ENCODE peak calls at places on chromosomes 11 and 22, in four cellular contexts. I, A, R and F are unnamed samples. For H3K4me1, the result is how much of the 10 kb centered on the place peaks cover.

GRCh38 chr11:44506375-44507016 is 59.0 kb upstream of the CD82 start:
- DNase-seq in R (no peak), A (no peak), I (no peak), F (peak)

GRCh38 chr22:37731804-37732471 is 35.1 kb downstream of the TRIOBP start:
- DNase-seq in R (peak), A (no peak), I (no peak), F (no peak)

GRCh38 chr11:74278721-74279148 is 32.7 kb downstream of the P4HA3 start:
- DNase-seq in A (no peak), I (no peak), R (no peak), F (no peak)

GRCh38 chr22:41522813-41523212 is 21.5 kb downstream of the POLR3H start:
- DNase-seq in A (no peak), R (no peak), I (no peak), F (no peak)

GRCh38 chr11:124978316-124978715 is 24.3 kb downstream of the CCDC15 start:
- DNase-seq in R (no peak), I (no peak), A (no peak), F (no peak)

GRCh38 chr22:41816241-41816640 is 15.8 kb downstream of the CCDC134 start:
- DNase-seq in I (no peak), A (no peak), R (no peak), F (no peak)

GRCh38 chr11:86747801-86748200 is 52.5 kb upstream of the PRSS23 start:
- DNase-seq in I (no peak), R (no peak), A (no peak), F (no peak)

GRCh38 chr11:87176044-87176443 is 138.3 kb downstream of the TMEM135 start:
- DNase-seq in A (no peak), R (no peak), I (peak), F (peak)

GRCh38 chr22:26444777-26445176 is 15.7 kb downstream of the ASPHD2 start:
- DNase-seq in R (no peak), A (no peak), I (no peak), F (no peak)

GRCh38 chr11:69144719-69145365 is 10.9 kb upstream of the SMIM38 start:
- DNase-seq in I (no peak), A (no peak), R (no peak), F (no peak)

GRCh38 chr11:134589155-134589554 is 177.1 kb upstream of the B3GAT1 start:
- DNase-seq in R (no peak), A (no peak), I (no peak), F (no peak)

GRCh38 chr11:29224739-29225384 is 792.0 kb downstream of the KCNA4 start:
- DNase-seq in R (no peak), I (peak), A (no peak), F (no peak)

GRCh38 chr11:115497303-115497702 is 6.9 kb downstream of the CADM1 start:
- DNase-seq in A (peak), R (no peak), I (no peak), F (no peak)

GRCh38 chr11:126327280-126328000 is 23.6 kb downstream of the DCPS start:
- DNase-seq in A (no peak), R (no peak), I (no peak), F (no peak)

GRCh38 chr11:72220696-72221363 is 3.7 kb upstream of the INPPL1 start:
- DNase-seq in R (no peak), A (no peak), I (no peak), F (no peak)

GRCh38 chr22:17205432-17205831 is 13.8 kb downstream of the ADA2 start:
- DNase-seq in R (no peak), A (no peak), I (no peak), F (no peak)

GRCh38 chr11:113773416-113774173 is at the start of gene ZW10:
- DNase-seq in I (peak), R (peak), A (peak), F (peak)

GRCh38 chr11:116353517-116353916 is 419.3 kb downstream of the BUD13 start:
- DNase-seq in A (no peak), R (no peak), I (no peak), F (no peak)

GRCh38 chr11:98601181-98601773 is 419.5 kb upstream of the CNTN5 start:
- DNase-seq in R (no peak), A (no peak), I (no peak), F (no peak)

GRCh38 chr11:46050065-46050464 is 71.2 kb downstream of the PHF21A start:
- DNase-seq in A (no peak), I (peak), R (no peak), F (peak)

GRCh38 chr11:78161937-78162336 is 22.5 kb upstream of the ALG8 start:
- DNase-seq in I (no peak), A (no peak), R (no peak), F (no peak)

GRCh38 chr11:114061053-114062049 is 1.8 kb downstream of the ZBTB16 start:
- DNase-seq in A (no peak), I (no peak), R (peak), F (no peak)

GRCh38 chr11:64592656-64593055 is 1.6 kb downstream of the SLC22A12 start:
- DNase-seq in I (no peak), A (no peak), R (no peak), F (no peak)
- TF ChIP-seq EGR1 in I (no peak), A (no peak), R (no peak), F (no peak)

GRCh38 chr22:40519284-40519947 is 117.1 kb downstream of the MRTFA start:
- DNase-seq in A (no peak), R (no peak), I (no peak), F (no peak)
- TF ChIP-seq MAX in A (no peak), R (no peak), I (no peak), F (no peak)

GRCh38 chr22:30240541-30241417 is 5.8 kb downstream of the LIF start:
- DNase-seq in I (no peak), A (no peak), R (no peak), F (no peak)
- H3K4me1 ChIP-seq in I (under half), A (under half), R (under half), F (under half)

GRCh38 chr11:64650923-64651523 is 60.0 kb downstream of the SLC22A12 start:
- DNase-seq in I (no peak), A (no peak), R (peak), F (peak)
- TF ChIP-seq EGR1 in I (no peak), A (no peak), R (no peak), F (no peak)

GRCh38 chr11:95919514-95919913 is 4.4 kb downstream of the MTMR2 start:
- DNase-seq in I (no peak), A (no peak), R (no peak), F (no peak)
- TF ChIP-seq MAX in I (no peak), A (no peak), R (no peak), F (no peak)

GRCh38 chr11:83056204-83056603 is 15.5 kb downstream of the RAB30 start:
- DNase-seq in R (no peak), A (no peak), I (no peak), F (no peak)
- H3K4me1 ChIP-seq in R (under half), A (under half), I (under half), F (under half)

DNA sequence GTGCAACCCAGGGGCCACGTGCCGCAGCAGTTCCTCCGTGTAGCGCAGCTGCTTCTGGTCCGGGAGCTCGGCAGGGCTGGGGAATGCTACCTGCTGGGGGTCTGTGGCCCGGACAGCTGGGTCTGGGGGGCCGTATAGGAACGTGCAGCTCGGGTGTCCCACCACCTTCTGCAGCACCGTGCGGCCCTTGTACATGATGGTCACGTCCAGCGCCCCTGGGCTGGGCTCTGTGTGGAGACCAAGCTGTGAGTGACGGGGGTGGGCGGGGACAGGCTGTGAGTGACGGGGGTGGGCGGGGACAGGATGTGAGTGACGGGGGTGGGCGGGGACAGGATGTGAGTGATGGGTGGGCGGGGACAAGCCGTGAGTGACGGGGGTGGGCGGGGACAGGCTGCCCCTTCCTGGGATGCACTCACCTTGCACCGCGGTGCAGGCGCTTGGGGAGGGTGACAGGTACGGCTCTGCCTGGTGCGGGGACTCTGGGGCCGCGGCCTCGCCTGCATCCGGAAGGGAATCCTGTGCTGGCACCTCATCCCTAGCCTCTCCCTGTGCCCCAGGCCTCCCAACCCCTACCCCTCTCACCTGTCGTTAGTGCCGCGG is 2.3 kb downstream of the IRF7 start:
- DNase-seq in R (peak), I (peak), A (no peak), F (peak)
- TF ChIP-seq EGR1 in R (no peak), I (no peak), A (no peak), F (no peak)

GRCh38 chr22:19879996-19880785 is 25.5 kb upstream of the GNB1L start:
- DNase-seq in R (no peak), A (no peak), I (no peak), F (no peak)

GRCh38 chr22:19879248-19879575 is 24.5 kb upstream of the GNB1L start:
- DNase-seq in I (no peak), R (no peak), A (no peak), F (no peak)

GRCh38 chr22:19878461-19879247 is 24.0 kb upstream of the GNB1L start:
- DNase-seq in A (no peak), R (no peak), I (no peak), F (no peak)

GRCh38 chr22:19880786-19881569 is 26.3 kb upstream of the GNB1L start:
- DNase-seq in I (peak), R (peak), A (no peak), F (peak)

DNA sequence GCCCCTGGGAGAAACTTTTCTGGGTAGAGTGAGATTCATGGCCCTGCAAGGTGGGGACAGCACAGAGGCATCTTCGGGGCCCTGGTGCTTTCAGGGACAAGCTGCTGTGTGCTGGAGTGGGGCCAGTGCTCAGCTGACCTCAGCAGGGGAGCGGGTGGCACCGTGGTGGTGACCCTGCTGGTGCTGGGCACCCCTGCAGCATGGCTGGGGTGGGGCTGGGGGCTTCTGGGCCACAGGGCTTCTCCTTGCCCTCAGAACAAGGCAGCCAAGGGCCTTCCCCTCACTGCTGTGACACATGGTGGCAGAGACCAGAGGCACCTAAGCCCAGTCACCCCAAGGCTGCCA is 24.9 kb upstream of the GNB1L start:
- DNase-seq in A (no peak), R (no peak), I (no peak), F (no peak)
- TF ChIP-seq MAX in A (no peak), R (no peak), I (no peak), F (no peak)

GRCh38 chr11:12803086-12803826 is 129.0 kb downstream of the TEAD1 start:
- DNase-seq in I (no peak), R (no peak), A (no peak), F (no peak)
- H3K4me1 ChIP-seq in I (under half), R (under half), A (under half), F (half or more)